ENCODE peak calls at places on chromosomes 4 and X, in five cellular contexts. Q, L, V, E and R are unnamed samples.

GRCh38 chr4:183288955-183289354 is 31.1 kb downstream of the CLDN22 start:
- DNase-seq in L (no peak), V (no peak), E (no peak), Q (no peak), R (no peak)

GRCh38 chr4:148857234-148857972 is 415.2 kb upstream of the NR3C2 start:
- DNase-seq in L (peak; percentile 15), Q (peak; percentile 63), E (peak; percentile 61), V (no peak), R (no peak)

GRCh38 chrX:104137496-104137895 is 19.3 kb downstream of the SLC25A53 start:
- DNase-seq in E (peak; percentile 40), V (no peak), L (peak; percentile 4), Q (peak; percentile 26), R (peak; percentile 3)

GRCh38 chr4:120406960-120407359 is 340.3 kb upstream of the MAD2L1 start:
- DNase-seq in L (no peak), V (no peak), Q (no peak), E (no peak), R (no peak)

GRCh38 chr4:145148980-145149379 is 31.4 kb downstream of the OTUD4 start:
- DNase-seq in L (no peak), Q (no peak), E (no peak), V (no peak), R (no peak)

GRCh38 chr4:173802714-173803022 is 272.6 kb upstream of the HAND2 start:
- DNase-seq in E (no peak), L (no peak), Q (no peak), V (no peak), R (no peak)

GRCh38 chr4:127555106-127555505 is 77.7 kb upstream of the INTU start:
- DNase-seq in E (no peak), Q (no peak), V (no peak), L (no peak), R (no peak)

GRCh38 chr4:158080354-158080753 is 92.5 kb downstream of the GASK1B start:
- DNase-seq in Q (peak; percentile 23), V (no peak), L (no peak), E (no peak), R (peak; percentile 55)

GRCh38 chr4:135418353-135418752 is 1216.8 kb upstream of the PABPC4L start:
- DNase-seq in Q (peak; percentile 29), V (no peak), L (no peak), E (peak; percentile 62), R (peak; percentile 2)

DNA sequence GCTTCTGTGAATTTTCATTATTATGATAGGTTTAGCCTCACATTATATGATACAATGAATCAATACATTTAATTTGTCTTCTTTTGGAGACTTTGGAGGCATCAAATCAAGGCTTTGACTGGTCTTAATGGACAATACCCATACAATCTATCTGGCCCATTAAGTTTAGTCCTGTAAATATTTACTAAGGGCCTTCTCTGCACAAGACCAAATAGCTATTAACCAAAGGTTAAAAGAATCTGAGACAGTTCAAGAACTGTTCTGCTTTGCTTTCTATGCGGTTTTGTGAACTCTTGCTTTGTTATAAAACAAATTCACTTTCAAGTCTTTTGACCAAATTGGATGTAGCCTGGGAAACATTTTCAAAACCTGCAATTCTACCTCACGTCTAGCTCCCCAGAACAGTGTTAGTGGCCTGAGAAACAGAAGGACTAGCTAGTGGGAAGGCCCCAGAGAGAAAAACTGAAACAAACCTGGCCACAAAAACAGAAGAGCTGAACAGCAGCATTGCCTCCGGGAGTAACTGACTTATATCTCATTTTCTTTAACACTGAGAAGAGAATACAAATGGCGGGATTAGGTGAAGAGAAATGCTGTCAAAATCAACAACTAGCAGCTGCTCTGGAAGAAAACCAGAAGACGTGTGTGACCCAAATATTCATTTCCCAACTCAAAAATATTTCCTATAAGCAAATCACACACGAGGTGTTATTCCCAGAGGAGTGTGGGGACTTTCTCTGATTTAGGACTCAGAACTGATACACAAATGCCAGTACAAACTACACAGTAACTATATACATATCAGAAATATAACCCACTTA is 548 bp downstream of the TLR1 start:
- DNase-seq in E (peak; percentile 30), L (no peak), V (no peak), Q (no peak), R (peak; percentile 72)
- H3K4me3 ChIP-seq in E (no peak overlapping the region), L (no peak overlapping the region), V (no peak overlapping the region), Q (no peak overlapping the region), R (no peak overlapping the region)

GRCh38 chr4:76626686-76627465 is 191.8 kb downstream of the SHROOM3 start:
- DNase-seq in L (no peak), V (no peak), E (peak; percentile 54), Q (no peak), R (peak; percentile 47)
- TF ChIP-seq CTCF in L (peak; percentile 30), V (peak; percentile 8), E (peak; percentile 68), Q (peak; percentile 11), R (peak; percentile 64)

GRCh38 chr4:68346461-68346860 is 3.4 kb downstream of the YTHDC1 start:
- DNase-seq in E (peak; percentile 42), L (no peak), V (no peak), Q (peak; percentile 31), R (no peak)
- H3K4me3 ChIP-seq in E (no peak overlapping the region), L (no peak overlapping the region), V (no peak overlapping the region), Q (no peak overlapping the region), R (peak overlapping the region; percentile 88)

DNA sequence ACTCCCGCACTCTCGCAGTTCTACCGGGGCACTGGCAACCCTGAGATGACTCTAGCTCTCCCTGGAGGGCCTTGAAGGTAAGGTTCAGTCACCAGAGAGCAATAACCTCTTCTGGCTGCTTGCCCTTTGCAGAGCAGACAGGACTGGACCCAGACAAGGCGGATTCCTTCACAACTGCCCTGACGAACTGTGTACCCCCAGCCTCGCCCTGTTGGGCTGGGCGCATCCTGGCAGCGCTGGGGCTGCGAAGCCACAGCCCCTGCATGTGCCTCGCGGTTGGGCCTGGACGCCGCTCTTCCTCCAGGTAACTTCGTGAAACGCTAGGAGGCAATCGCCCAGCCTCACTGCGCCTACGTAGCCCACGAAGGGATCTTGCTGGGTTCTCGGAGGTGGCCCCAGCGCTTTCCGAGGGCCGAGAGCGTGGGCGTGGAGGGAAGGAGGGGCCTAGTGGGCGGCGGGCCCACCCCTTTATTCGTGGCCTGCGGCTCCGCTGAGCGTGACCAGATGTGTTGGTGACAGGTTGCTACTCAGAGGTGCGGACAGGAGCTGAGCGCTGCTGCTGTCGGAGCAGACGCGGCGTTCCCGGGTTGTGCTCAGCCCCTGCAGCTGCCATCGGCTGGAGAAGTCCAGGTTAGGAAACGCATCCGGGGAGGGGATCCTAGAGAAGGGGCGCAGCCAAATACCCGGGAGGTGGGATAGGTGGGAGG is 1.9 kb upstream of the MAMLD1 start:
- DNase-seq in L (no peak), V (no peak), E (peak; percentile 39), Q (peak; percentile 24), R (no peak)
- TF ChIP-seq CTCF in L (peak; percentile 15), V (no peak), E (peak; percentile 26), Q (no peak), R (no peak)

GRCh38 chrX:79366888-79367749 is at the start of gene ITM2A:
- DNase-seq in E (peak; percentile 13), Q (no peak), L (no peak), V (peak; percentile 15), R (no peak)
- H3K4me3 ChIP-seq in E (peak within 1 kb of the TSS; percentile 40), Q (no peak within 1 kb of the TSS), L (peak within 1 kb of the TSS; percentile 20), V (no peak within 1 kb of the TSS), R (no peak within 1 kb of the TSS)

GRCh38 chr4:169619958-169620845 is at the start of gene CLCN3:
- DNase-seq in Q (peak; percentile 95), E (peak; percentile 98), V (peak; percentile 98), L (peak; percentile 98), R (peak; percentile 96)
- TF ChIP-seq CTCF in Q (no peak), E (peak; percentile 14), V (no peak), L (peak; percentile 4), R (no peak)

DNA sequence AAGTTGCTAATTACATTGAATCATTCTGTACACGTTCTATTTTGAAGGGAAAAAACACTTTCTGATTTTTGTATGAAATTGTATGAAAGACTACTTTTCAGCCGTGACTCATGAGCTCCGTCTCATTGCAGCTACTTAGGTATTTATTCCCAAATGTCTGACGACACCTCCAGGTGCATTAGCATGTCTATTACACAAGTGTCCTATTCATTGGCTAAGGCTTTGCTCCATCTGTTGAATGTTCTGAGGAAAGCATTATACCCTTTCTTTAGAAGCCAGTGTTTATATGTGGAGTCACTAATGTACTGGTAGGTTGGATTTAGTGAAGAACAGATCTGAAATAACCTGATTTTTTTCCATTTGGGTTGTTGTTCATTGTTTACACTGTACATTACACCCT is 51.8 kb downstream of the MAP7D3 start:
- DNase-seq in L (no peak), Q (peak; percentile 65), E (no peak), V (no peak), R (peak; percentile 35)
- H3K4me3 ChIP-seq in L (no peak overlapping the region), Q (no peak overlapping the region), E (no peak overlapping the region), V (no peak overlapping the region), R (no peak overlapping the region)

GRCh38 chrX:78754917-78755316 is 7.4 kb downstream of the LPAR4 start:
- DNase-seq in Q (no peak), V (no peak), E (no peak), L (no peak), R (no peak)
- TF ChIP-seq CTCF in Q (no peak), V (no peak), E (no peak), L (no peak), R (no peak)

GRCh38 chr4:126396703-126397102 is 1081.9 kb downstream of the FAT4 start:
- DNase-seq in Q (no peak), L (no peak), V (no peak), E (no peak), R (no peak)
- H3K4me3 ChIP-seq in Q (no peak overlapping the region), L (no peak overlapping the region), V (no peak overlapping the region), E (no peak overlapping the region), R (no peak overlapping the region)

DNA sequence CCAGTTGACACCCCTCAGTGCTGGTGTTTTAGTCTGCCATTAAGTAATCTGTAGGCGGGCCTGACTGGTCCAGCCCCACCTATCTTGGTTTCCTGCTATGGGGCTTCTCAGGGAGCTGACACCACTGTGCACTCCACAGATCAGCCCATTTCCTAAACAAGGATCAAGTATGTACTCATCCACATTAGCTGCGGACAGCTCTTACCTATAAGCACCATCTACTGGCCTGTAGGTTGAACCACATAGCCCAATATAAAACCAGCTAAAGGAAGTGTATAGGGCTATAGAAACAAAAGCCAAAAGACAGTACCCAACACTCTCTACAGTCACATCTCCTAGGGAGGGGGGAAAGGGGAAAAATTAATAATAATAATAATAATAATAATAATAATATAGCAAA is 353.5 kb upstream of the CXorf51B start:
- DNase-seq in L (no peak), E (no peak), V (no peak), Q (no peak), R (no peak)
- TF ChIP-seq CTCF in L (no peak), E (no peak), V (no peak), Q (no peak), R (no peak)